ENCODE peak calls at places on chromosomes 16 and 17, in seven cellular contexts. One of them, this sample, is unnamed.

GRCh38 chr17:77299256-77300015 is 158.7 kb downstream of the SEC14L1 start:
- DNase-seq in upper lobe of right lung: no peak
- DNase-seq in CD8-positive, alpha-beta T cell: no peak
- DNase-seq in neural progenitor cell: no peak
- DNase-seq in fibroblast of pulmonary artery: no peak
- DNase-seq in adrenal gland: no peak
- DNase-seq in nephron progenitor cell: no peak
- DNase-seq in this sample: no peak

GRCh38 chr16:30061195-30061554 is 4.4 kb upstream of the ALDOA start:
- DNase-seq in upper lobe of right lung: no peak
- DNase-seq in CD8-positive, alpha-beta T cell: no peak
- DNase-seq in neural progenitor cell: no peak
- DNase-seq in fibroblast of pulmonary artery: no peak
- DNase-seq in adrenal gland: no peak
- DNase-seq in nephron progenitor cell: no peak
- DNase-seq in this sample: no peak

GRCh38 chr17:75323043-75323591 is 33.9 kb upstream of the SLC25A19 start:
- DNase-seq in upper lobe of right lung: peak
- DNase-seq in CD8-positive, alpha-beta T cell: peak
- DNase-seq in neural progenitor cell: peak
- DNase-seq in fibroblast of pulmonary artery: peak
- DNase-seq in adrenal gland: peak
- DNase-seq in nephron progenitor cell: peak
- DNase-seq in this sample: peak

GRCh38 chr16:57141822-57142631 is 43.8 kb downstream of the PSME3IP1 start:
- DNase-seq in upper lobe of right lung: peak
- DNase-seq in CD8-positive, alpha-beta T cell: no peak
- DNase-seq in neural progenitor cell: no peak
- DNase-seq in fibroblast of pulmonary artery: no peak
- DNase-seq in adrenal gland: no peak
- DNase-seq in nephron progenitor cell: no peak
- DNase-seq in this sample: no peak

GRCh38 chr17:81599719-81600486 is 37.0 kb downstream of the NPLOC4 start:
- DNase-seq in upper lobe of right lung: no peak
- DNase-seq in CD8-positive, alpha-beta T cell: no peak
- DNase-seq in neural progenitor cell: no peak
- DNase-seq in fibroblast of pulmonary artery: peak
- DNase-seq in adrenal gland: peak
- DNase-seq in nephron progenitor cell: no peak
- DNase-seq in this sample: no peak

GRCh38 chr17:50063516-50064252 is 7.8 kb downstream of the ITGA3 start:
- DNase-seq in upper lobe of right lung: no peak
- DNase-seq in CD8-positive, alpha-beta T cell: no peak
- DNase-seq in neural progenitor cell: no peak
- DNase-seq in fibroblast of pulmonary artery: no peak
- DNase-seq in adrenal gland: no peak
- DNase-seq in nephron progenitor cell: no peak
- DNase-seq in this sample: no peak

GRCh38 chr16:11963706-11964105 is 1.3 kb upstream of the TNFRSF17 start:
- DNase-seq in upper lobe of right lung: no peak
- DNase-seq in CD8-positive, alpha-beta T cell: no peak
- DNase-seq in neural progenitor cell: no peak
- DNase-seq in fibroblast of pulmonary artery: no peak
- DNase-seq in adrenal gland: no peak
- DNase-seq in nephron progenitor cell: no peak
- DNase-seq in this sample: no peak

GRCh38 chr17:76986318-76986717 is 118.1 kb downstream of the MGAT5B start:
- DNase-seq in upper lobe of right lung: no peak
- DNase-seq in CD8-positive, alpha-beta T cell: no peak
- DNase-seq in neural progenitor cell: peak
- DNase-seq in fibroblast of pulmonary artery: no peak
- DNase-seq in adrenal gland: no peak
- DNase-seq in nephron progenitor cell: no peak
- DNase-seq in this sample: peak

DNA sequence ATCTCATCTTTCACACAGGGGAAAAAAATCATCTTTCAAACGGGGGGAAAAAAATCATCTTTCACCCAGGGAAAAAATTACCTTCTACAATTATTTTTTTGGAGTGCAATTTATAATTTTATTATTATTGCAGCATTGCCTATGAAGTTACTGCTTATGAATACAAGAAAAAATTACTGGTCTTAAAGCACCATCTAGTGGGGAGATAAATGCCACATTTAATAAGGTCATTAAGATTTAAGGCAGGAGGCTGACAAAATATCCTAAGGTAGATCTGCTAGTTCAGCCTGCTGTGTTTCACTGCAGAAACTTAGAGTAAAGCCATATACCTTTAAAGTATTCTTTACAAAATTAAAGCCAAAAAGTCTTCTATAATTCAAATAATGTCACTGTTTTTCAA is 13.7 kb downstream of the SHCBP1 start:
- DNase-seq in upper lobe of right lung: no peak
- DNase-seq in CD8-positive, alpha-beta T cell: no peak
- DNase-seq in neural progenitor cell: no peak
- DNase-seq in fibroblast of pulmonary artery: peak
- DNase-seq in adrenal gland: no peak
- DNase-seq in nephron progenitor cell: no peak
- DNase-seq in this sample: no peak
- TF ChIP-seq CTCF in upper lobe of right lung: peak
- TF ChIP-seq CTCF in CD8-positive, alpha-beta T cell: peak
- TF ChIP-seq CTCF in neural progenitor cell: peak
- TF ChIP-seq CTCF in fibroblast of pulmonary artery: peak
- TF ChIP-seq CTCF in adrenal gland: peak
- TF ChIP-seq CTCF in nephron progenitor cell: no peak
- TF ChIP-seq CTCF in this sample: peak

DNA sequence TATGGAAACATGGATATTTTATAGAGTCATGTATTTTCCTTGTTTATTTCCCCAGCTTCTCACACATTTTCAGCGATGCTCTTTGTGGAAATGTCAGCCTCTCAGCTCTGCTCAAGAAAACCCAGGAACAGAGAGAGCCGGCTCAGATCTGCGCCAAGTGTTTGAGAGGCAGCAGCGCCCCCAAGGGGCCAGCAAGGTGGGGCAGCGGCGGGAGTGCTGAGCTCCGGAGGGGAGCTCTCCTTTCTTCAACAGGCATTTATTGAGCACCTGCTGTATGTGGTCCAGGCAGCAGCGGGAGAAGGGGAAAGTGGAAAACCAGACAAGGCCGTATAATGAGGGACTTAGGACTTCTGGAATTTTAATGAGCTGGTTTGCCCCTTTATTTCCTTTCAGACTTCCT is 421.1 kb upstream of the C16orf82 start:
- DNase-seq in upper lobe of right lung: no peak
- DNase-seq in CD8-positive, alpha-beta T cell: peak
- DNase-seq in neural progenitor cell: peak
- DNase-seq in fibroblast of pulmonary artery: no peak
- DNase-seq in adrenal gland: no peak
- DNase-seq in nephron progenitor cell: peak
- DNase-seq in this sample: peak
- TF ChIP-seq CTCF in upper lobe of right lung: peak
- TF ChIP-seq CTCF in CD8-positive, alpha-beta T cell: no peak
- TF ChIP-seq CTCF in neural progenitor cell: peak
- TF ChIP-seq CTCF in fibroblast of pulmonary artery: no peak
- TF ChIP-seq CTCF in adrenal gland: no peak
- TF ChIP-seq CTCF in nephron progenitor cell: peak
- TF ChIP-seq CTCF in this sample: peak

DNA sequence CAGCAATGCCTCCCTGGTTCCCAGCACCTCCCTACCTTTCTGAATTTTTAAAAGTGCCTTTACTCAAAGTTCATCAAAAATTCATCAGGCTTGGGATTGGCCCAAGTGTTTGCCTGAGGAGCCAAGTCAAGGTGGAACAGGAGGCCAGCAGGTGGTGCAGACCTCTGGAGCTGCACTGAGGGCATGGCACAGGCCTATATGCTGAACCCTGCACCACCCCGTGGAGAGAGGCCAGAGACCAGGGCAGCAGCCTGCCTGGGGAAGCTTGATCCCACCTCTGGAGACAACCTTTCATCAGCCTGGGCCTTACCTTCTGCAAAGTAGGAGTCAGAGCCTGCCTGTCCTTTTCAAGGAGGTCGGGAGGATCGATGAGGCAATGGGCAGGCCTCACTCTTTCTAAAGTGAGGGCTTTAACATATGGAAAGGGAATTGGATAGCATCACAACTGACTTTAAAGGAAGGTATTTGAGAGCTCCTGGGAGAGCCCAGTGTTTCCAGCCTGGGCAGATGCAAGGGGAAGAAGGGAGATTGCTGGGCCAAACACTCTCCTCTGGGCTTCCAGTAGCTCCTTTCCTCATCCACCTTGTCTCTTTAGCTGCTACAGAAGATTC is 31.8 kb upstream of the TMEM132E start:
- DNase-seq in upper lobe of right lung: no peak
- DNase-seq in CD8-positive, alpha-beta T cell: no peak
- DNase-seq in neural progenitor cell: no peak
- DNase-seq in fibroblast of pulmonary artery: no peak
- DNase-seq in adrenal gland: no peak
- DNase-seq in nephron progenitor cell: no peak
- DNase-seq in this sample: no peak
- TF ChIP-seq CTCF in upper lobe of right lung: no peak
- TF ChIP-seq CTCF in CD8-positive, alpha-beta T cell: no peak
- TF ChIP-seq CTCF in neural progenitor cell: no peak
- TF ChIP-seq CTCF in fibroblast of pulmonary artery: no peak
- TF ChIP-seq CTCF in adrenal gland: no peak
- TF ChIP-seq CTCF in nephron progenitor cell: no peak
- TF ChIP-seq CTCF in this sample: no peak

GRCh38 chr16:1941162-1941923 is 1.7 kb downstream of the MSRB1 start:
- DNase-seq in upper lobe of right lung: no peak
- DNase-seq in CD8-positive, alpha-beta T cell: no peak
- DNase-seq in neural progenitor cell: peak
- DNase-seq in fibroblast of pulmonary artery: no peak
- DNase-seq in adrenal gland: no peak
- DNase-seq in nephron progenitor cell: no peak
- DNase-seq in this sample: peak
- TF ChIP-seq CTCF in upper lobe of right lung: no peak
- TF ChIP-seq CTCF in CD8-positive, alpha-beta T cell: no peak
- TF ChIP-seq CTCF in neural progenitor cell: peak
- TF ChIP-seq CTCF in fibroblast of pulmonary artery: no peak
- TF ChIP-seq CTCF in adrenal gland: no peak
- TF ChIP-seq CTCF in nephron progenitor cell: no peak
- TF ChIP-seq CTCF in this sample: no peak

DNA sequence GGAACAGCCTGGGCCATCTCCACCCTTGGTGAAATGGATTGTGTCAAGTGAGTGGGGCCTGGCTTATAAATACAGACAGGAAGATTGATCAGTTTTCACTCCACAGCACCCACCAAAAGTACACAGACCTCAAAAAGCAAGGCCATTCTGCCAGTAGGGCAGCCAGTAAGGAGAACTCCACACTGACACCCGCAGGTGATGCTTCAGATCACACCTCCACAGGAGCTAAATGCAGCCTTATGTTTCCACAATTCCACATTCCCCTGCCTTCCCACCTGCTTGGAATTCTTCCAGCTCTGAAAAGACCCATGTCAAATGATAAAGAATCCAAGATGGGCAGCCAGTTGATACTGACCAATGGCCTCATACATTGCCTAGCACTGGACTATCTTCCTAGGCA is 191.1 kb downstream of the ZFHX3 start:
- DNase-seq in upper lobe of right lung: peak
- DNase-seq in CD8-positive, alpha-beta T cell: no peak
- DNase-seq in neural progenitor cell: peak
- DNase-seq in fibroblast of pulmonary artery: peak
- DNase-seq in adrenal gland: no peak
- DNase-seq in nephron progenitor cell: no peak
- DNase-seq in this sample: peak
- TF ChIP-seq CTCF in upper lobe of right lung: peak
- TF ChIP-seq CTCF in CD8-positive, alpha-beta T cell: peak
- TF ChIP-seq CTCF in neural progenitor cell: peak
- TF ChIP-seq CTCF in fibroblast of pulmonary artery: peak
- TF ChIP-seq CTCF in adrenal gland: peak
- TF ChIP-seq CTCF in nephron progenitor cell: peak
- TF ChIP-seq CTCF in this sample: peak